ENCODE peak calls at places on chromosomes 7 and 10, in ten cellular contexts. Q, X, T, D, K, I, S, W, G and R are unnamed samples.

GRCh38 chr10:116654816-116655215 is 34.1 kb downstream of the PNLIPRP2 start:
- DNase-seq in Q (no peak), X (no peak), T (no peak), D (peak), K (no peak), I (no peak), S (no peak), W (no peak), G (peak), R (peak)

GRCh38 chr7:131467788-131468187 is 88.6 kb downstream of the PODXL start:
- DNase-seq in Q (no peak), X (no peak), T (no peak), D (no peak), K (no peak), I (no peak), S (no peak), W (no peak), G (no peak), R (no peak)

GRCh38 chr10:6951771-6952170 is 371.7 kb upstream of the PRKCQ start:
- DNase-seq in Q (no peak), X (no peak), T (no peak), D (no peak), K (no peak), I (no peak), S (no peak), W (no peak), G (no peak), R (no peak)

GRCh38 chr7:150937848-150938561 is 40.1 kb downstream of the KCNH2 start:
- DNase-seq in Q (no peak), X (peak), T (no peak), D (peak), K (no peak), I (no peak), S (no peak), W (no peak), G (no peak), R (no peak)

GRCh38 chr7:114715907-114716306 is 206.0 kb upstream of the MDFIC start:
- DNase-seq in Q (no peak), X (peak), T (no peak), D (no peak), K (no peak), I (no peak), S (no peak), W (no peak), G (no peak), R (no peak)

GRCh38 chr10:64209574-64209973 is 688.4 kb downstream of the REEP3 start:
- DNase-seq in Q (no peak), X (no peak), T (no peak), D (no peak), K (no peak), I (no peak), S (no peak), W (no peak), G (peak), R (no peak)

GRCh38 chr7:93894966-93895650 is 4.6 kb upstream of the TFPI2 start:
- DNase-seq in Q (no peak), X (no peak), T (no peak), D (no peak), K (no peak), I (no peak), S (no peak), W (no peak), G (no peak), R (no peak)

GRCh38 chr7:2005746-2006145 is 227.0 kb downstream of the MAD1L1 start:
- DNase-seq in Q (no peak), X (no peak), T (no peak), D (no peak), K (no peak), I (no peak), S (no peak), W (no peak), G (no peak), R (no peak)

GRCh38 chr10:484441-484924 is 205.0 kb downstream of the DIP2C start:
- DNase-seq in Q (no peak), X (peak), T (no peak), D (peak), K (no peak), I (no peak), S (no peak), W (no peak), G (no peak), R (no peak)

GRCh38 chr7:36784991-36785940 is 61.0 kb upstream of the AOAH start:
- DNase-seq in Q (no peak), X (no peak), T (no peak), D (no peak), K (no peak), I (peak), S (no peak), W (no peak), G (no peak), R (no peak)

GRCh38 chr10:34254596-34254995 is 560.5 kb downstream of the PARD3 start:
- DNase-seq in Q (peak), X (peak), T (no peak), D (no peak), K (no peak), I (no peak), S (no peak), W (no peak), G (peak), R (peak)

GRCh38 chr10:70960316-70960715 is 72.0 kb upstream of the PCBD1 start:
- DNase-seq in Q (no peak), X (no peak), T (no peak), D (no peak), K (no peak), I (no peak), S (no peak), W (no peak), G (no peak), R (no peak)

GRCh38 chr7:33062023-33062781 is at the start of gene NT5C3A:
- DNase-seq in Q (peak), X (peak), T (no peak), D (peak), K (peak), I (peak), S (peak), W (no peak), G (no peak), R (peak)

GRCh38 chr7:29254663-29255062 is 60.1 kb downstream of the CHN2 start:
- DNase-seq in Q (peak), X (no peak), T (no peak), D (peak), K (no peak), I (no peak), S (no peak), W (no peak), G (no peak), R (no peak)

GRCh38 chr10:57142925-57143576 is 782.0 kb upstream of the ZWINT start:
- DNase-seq in Q (no peak), X (no peak), T (no peak), D (peak), K (peak), I (no peak), S (no peak), W (no peak), G (no peak), R (no peak)

GRCh38 chr10:58963723-58964124 is 212.7 kb upstream of the PHYHIPL start:
- DNase-seq in Q (no peak), X (no peak), T (no peak), D (peak), K (peak), I (no peak), S (no peak), W (no peak), G (no peak), R (no peak)

GRCh38 chr7:93883078-93883916 is 7.3 kb downstream of the TFPI2 start:
- DNase-seq in Q (no peak), X (no peak), T (no peak), D (no peak), K (no peak), I (no peak), S (no peak), W (no peak), G (no peak), R (no peak)

GRCh38 chr10:82148764-82149163 is 273.8 kb downstream of the NRG3 start:
- DNase-seq in Q (no peak), X (no peak), T (no peak), D (no peak), K (no peak), I (no peak), S (no peak), W (no peak), G (no peak), R (no peak)

GRCh38 chr10:58834093-58834674 is 321.5 kb downstream of the BICC1 start:
- DNase-seq in Q (no peak), X (no peak), T (no peak), D (no peak), K (no peak), I (no peak), S (no peak), W (no peak), G (no peak), R (no peak)

GRCh38 chr7:17946591-17946990 is 6.3 kb upstream of the SNX13 start:
- DNase-seq in Q (no peak), X (no peak), T (no peak), D (no peak), K (no peak), I (no peak), S (no peak), W (no peak), G (no peak), R (no peak)

GRCh38 chr7:128444242-128444641 is 11.4 kb upstream of the HILPDA start:
- DNase-seq in Q (no peak), X (no peak), T (no peak), D (no peak), K (no peak), I (no peak), S (no peak), W (no peak), G (no peak), R (no peak)

GRCh38 chr7:111855161-111855841 is 293.0 kb upstream of the IMMP2L start:
- DNase-seq in Q (peak), X (peak), T (peak), D (peak), K (peak), I (no peak), S (no peak), W (no peak), G (peak), R (peak)

GRCh38 chr10:122782911-122783310 is 62.7 kb downstream of the CUZD1 start:
- DNase-seq in Q (no peak), X (no peak), T (no peak), D (no peak), K (no peak), I (no peak), S (no peak), W (no peak), G (no peak), R (no peak)

GRCh38 chr10:121928528-121928884 is 675 bp upstream of the ATE1 start:
- DNase-seq in Q (no peak), X (no peak), T (no peak), D (no peak), K (no peak), I (no peak), S (no peak), W (no peak), G (no peak), R (peak)

GRCh38 chr7:132655071-132655761 is 78.9 kb upstream of the PLXNA4 start:
- DNase-seq in Q (no peak), X (no peak), T (no peak), D (peak), K (no peak), I (peak), S (no peak), W (no peak), G (no peak), R (no peak)

GRCh38 chr7:151454306-151454705 is 14.4 kb upstream of the CRYGN start:
- DNase-seq in Q (no peak), X (no peak), T (no peak), D (no peak), K (no peak), I (no peak), S (no peak), W (no peak), G (no peak), R (no peak)